ENCODE peak calls at places on chromosome 21, in five cellular contexts. One of them, this sample, is unnamed.

GRCh38 chr21:25457411-25457810 is 149.9 kb downstream of the MRPL39 start:
- DNase-seq in tibial artery: no peak
- DNase-seq in breast epithelium: no peak
- DNase-seq in neural crest cell: no peak
- DNase-seq in AG08396: peak
- DNase-seq in this sample: no peak

GRCh38 chr21:36005018-36005417 is 55.3 kb downstream of the SETD4 start:
- DNase-seq in tibial artery: no peak
- DNase-seq in breast epithelium: no peak
- DNase-seq in neural crest cell: no peak
- DNase-seq in AG08396: peak
- DNase-seq in this sample: no peak

GRCh38 chr21:28908351-28908750 is 84.3 kb downstream of the LTN1 start:
- DNase-seq in tibial artery: no peak
- DNase-seq in breast epithelium: no peak
- DNase-seq in neural crest cell: no peak
- DNase-seq in AG08396: no peak
- DNase-seq in this sample: no peak

GRCh38 chr21:34302496-34302895 is 61.3 kb upstream of the KCNE2 start:
- DNase-seq in tibial artery: no peak
- DNase-seq in breast epithelium: no peak
- DNase-seq in neural crest cell: no peak
- DNase-seq in AG08396: no peak
- DNase-seq in this sample: no peak

GRCh38 chr21:34613679-34614442 is 1.1 kb downstream of the RCAN1 start:
- DNase-seq in tibial artery: no peak
- DNase-seq in breast epithelium: no peak
- DNase-seq in neural crest cell: no peak
- DNase-seq in AG08396: peak
- DNase-seq in this sample: no peak

GRCh38 chr21:32888971-32889370 is 117.4 kb upstream of the PAXBP1 start:
- DNase-seq in tibial artery: no peak
- DNase-seq in breast epithelium: no peak
- DNase-seq in neural crest cell: no peak
- DNase-seq in AG08396: no peak
- DNase-seq in this sample: no peak

GRCh38 chr21:17495680-17496079 is 17.2 kb upstream of the CXADR start:
- DNase-seq in tibial artery: no peak
- DNase-seq in breast epithelium: no peak
- DNase-seq in neural crest cell: no peak
- DNase-seq in AG08396: no peak
- DNase-seq in this sample: no peak

GRCh38 chr21:39885119-39885848 is 18.0 kb downstream of the PCP4 start:
- DNase-seq in tibial artery: peak
- DNase-seq in breast epithelium: no peak
- DNase-seq in neural crest cell: peak
- DNase-seq in AG08396: no peak
- DNase-seq in this sample: peak

GRCh38 chr21:15080504-15080903 is 15.7 kb upstream of the NRIP1 start:
- DNase-seq in tibial artery: no peak
- DNase-seq in breast epithelium: no peak
- DNase-seq in neural crest cell: no peak
- DNase-seq in AG08396: no peak
- DNase-seq in this sample: no peak

GRCh38 chr21:44438531-44439210 is 16.6 kb upstream of the LRRC3 start:
- DNase-seq in tibial artery: peak
- DNase-seq in breast epithelium: no peak
- DNase-seq in neural crest cell: no peak
- DNase-seq in AG08396: no peak
- DNase-seq in this sample: no peak

GRCh38 chr21:44400791-44401385 is 47.5 kb downstream of the TRPM2 start:
- DNase-seq in tibial artery: no peak
- DNase-seq in breast epithelium: no peak
- DNase-seq in neural crest cell: no peak
- DNase-seq in AG08396: no peak
- DNase-seq in this sample: no peak

GRCh38 chr21:29741761-29742160 is 198.0 kb downstream of the GRIK1 start:
- DNase-seq in tibial artery: no peak
- DNase-seq in breast epithelium: no peak
- DNase-seq in neural crest cell: no peak
- DNase-seq in AG08396: no peak
- DNase-seq in this sample: no peak

This sample was measured in glutamatergic neuron.